ENCODE peak calls at places on chromosomes 13 and 19, in ten cellular contexts. One of them, this sample, is unnamed.

GRCh38 chr19:15265849-15266248 is 33.6 kb upstream of the EPHX3 start:
- DNase-seq in mesothelial cell of epicardium: no peak
- DNase-seq in GM13977: no peak
- DNase-seq in psoas muscle: peak
- DNase-seq in fibroblast of villous mesenchyme: peak
- DNase-seq in uterus: peak
- DNase-seq in B cell: no peak
- DNase-seq in upper lobe of right lung: peak
- DNase-seq in cardiac muscle cell: peak
- DNase-seq in MCF 10A: peak
- DNase-seq in this sample: no peak

GRCh38 chr19:29626386-29626785 is 20.3 kb downstream of the POP4 start:
- DNase-seq in mesothelial cell of epicardium: no peak
- DNase-seq in GM13977: no peak
- DNase-seq in psoas muscle: no peak
- DNase-seq in fibroblast of villous mesenchyme: no peak
- DNase-seq in uterus: no peak
- DNase-seq in B cell: no peak
- DNase-seq in upper lobe of right lung: no peak
- DNase-seq in cardiac muscle cell: no peak
- DNase-seq in MCF 10A: no peak
- DNase-seq in this sample: no peak

GRCh38 chr13:68987585-68987984 is 1120.0 kb upstream of the ATXN8OS start:
- DNase-seq in mesothelial cell of epicardium: no peak
- DNase-seq in GM13977: no peak
- DNase-seq in psoas muscle: no peak
- DNase-seq in fibroblast of villous mesenchyme: no peak
- DNase-seq in uterus: no peak
- DNase-seq in B cell: no peak
- DNase-seq in upper lobe of right lung: no peak
- DNase-seq in cardiac muscle cell: no peak
- DNase-seq in MCF 10A: no peak
- DNase-seq in this sample: no peak

GRCh38 chr19:11578342-11579142 is 1.1 kb upstream of the ACP5 start:
- DNase-seq in mesothelial cell of epicardium: no peak
- DNase-seq in GM13977: peak
- DNase-seq in psoas muscle: no peak
- DNase-seq in fibroblast of villous mesenchyme: peak
- DNase-seq in uterus: no peak
- DNase-seq in B cell: peak
- DNase-seq in upper lobe of right lung: peak
- DNase-seq in cardiac muscle cell: peak
- DNase-seq in MCF 10A: no peak
- DNase-seq in this sample: no peak

GRCh38 chr13:112859128-112859816 is 109.7 kb upstream of the MCF2L start:
- DNase-seq in mesothelial cell of epicardium: no peak
- DNase-seq in GM13977: no peak
- DNase-seq in psoas muscle: no peak
- DNase-seq in fibroblast of villous mesenchyme: no peak
- DNase-seq in uterus: no peak
- DNase-seq in B cell: no peak
- DNase-seq in upper lobe of right lung: peak
- DNase-seq in cardiac muscle cell: no peak
- DNase-seq in MCF 10A: no peak
- DNase-seq in this sample: no peak

GRCh38 chr13:77028202-77028601 is 1.2 kb upstream of the FBXL3 start:
- DNase-seq in mesothelial cell of epicardium: no peak
- DNase-seq in GM13977: no peak
- DNase-seq in psoas muscle: no peak
- DNase-seq in fibroblast of villous mesenchyme: no peak
- DNase-seq in uterus: peak
- DNase-seq in B cell: no peak
- DNase-seq in upper lobe of right lung: no peak
- DNase-seq in cardiac muscle cell: peak
- DNase-seq in MCF 10A: no peak
- DNase-seq in this sample: no peak

GRCh38 chr13:85332595-85332994 is 466.6 kb downstream of the SLITRK6 start:
- DNase-seq in mesothelial cell of epicardium: no peak
- DNase-seq in GM13977: no peak
- DNase-seq in psoas muscle: no peak
- DNase-seq in fibroblast of villous mesenchyme: no peak
- DNase-seq in uterus: no peak
- DNase-seq in B cell: no peak
- DNase-seq in upper lobe of right lung: no peak
- DNase-seq in cardiac muscle cell: no peak
- DNase-seq in MCF 10A: no peak
- DNase-seq in this sample: no peak

GRCh38 chr19:58033741-58034475 is at the start of gene ZSCAN1:
- DNase-seq in mesothelial cell of epicardium: peak
- DNase-seq in GM13977: no peak
- DNase-seq in psoas muscle: peak
- DNase-seq in fibroblast of villous mesenchyme: peak
- DNase-seq in uterus: peak
- DNase-seq in B cell: peak
- DNase-seq in upper lobe of right lung: no peak
- DNase-seq in cardiac muscle cell: peak
- DNase-seq in MCF 10A: no peak
- DNase-seq in this sample: peak

GRCh38 chr19:48678201-48678600 is 5.4 kb upstream of the NTN5 start:
- DNase-seq in mesothelial cell of epicardium: no peak
- DNase-seq in GM13977: no peak
- DNase-seq in psoas muscle: no peak
- DNase-seq in fibroblast of villous mesenchyme: no peak
- DNase-seq in uterus: no peak
- DNase-seq in B cell: no peak
- DNase-seq in upper lobe of right lung: no peak
- DNase-seq in cardiac muscle cell: no peak
- DNase-seq in MCF 10A: no peak
- DNase-seq in this sample: no peak

GRCh38 chr13:111947026-111947810 is 119.7 kb upstream of the SOX1 start:
- DNase-seq in mesothelial cell of epicardium: peak
- DNase-seq in GM13977: no peak
- DNase-seq in psoas muscle: no peak
- DNase-seq in fibroblast of villous mesenchyme: no peak
- DNase-seq in uterus: no peak
- DNase-seq in B cell: no peak
- DNase-seq in upper lobe of right lung: peak
- DNase-seq in cardiac muscle cell: no peak
- DNase-seq in MCF 10A: peak
- DNase-seq in this sample: no peak

GRCh38 chr19:42247631-42248199 is 5.3 kb upstream of the GSK3A start:
- DNase-seq in mesothelial cell of epicardium: no peak
- DNase-seq in GM13977: no peak
- DNase-seq in psoas muscle: no peak
- DNase-seq in fibroblast of villous mesenchyme: no peak
- DNase-seq in uterus: peak
- DNase-seq in B cell: no peak
- DNase-seq in upper lobe of right lung: no peak
- DNase-seq in cardiac muscle cell: no peak
- DNase-seq in MCF 10A: no peak
- DNase-seq in this sample: no peak

GRCh38 chr19:33298146-33298911 is 4.0 kb downstream of the CEBPA start:
- DNase-seq in mesothelial cell of epicardium: peak
- DNase-seq in GM13977: no peak
- DNase-seq in psoas muscle: no peak
- DNase-seq in fibroblast of villous mesenchyme: no peak
- DNase-seq in uterus: no peak
- DNase-seq in B cell: peak
- DNase-seq in upper lobe of right lung: peak
- DNase-seq in cardiac muscle cell: no peak
- DNase-seq in MCF 10A: peak
- DNase-seq in this sample: no peak

GRCh38 chr19:39409886-39410619 is 2.4 kb upstream of the PLEKHG2 start:
- DNase-seq in mesothelial cell of epicardium: no peak
- DNase-seq in GM13977: peak
- DNase-seq in psoas muscle: peak
- DNase-seq in fibroblast of villous mesenchyme: peak
- DNase-seq in uterus: peak
- DNase-seq in B cell: peak
- DNase-seq in upper lobe of right lung: peak
- DNase-seq in cardiac muscle cell: peak
- DNase-seq in MCF 10A: no peak
- DNase-seq in this sample: no peak

GRCh38 chr13:113195360-113195759 is 13.1 kb downstream of the PCID2 start:
- DNase-seq in mesothelial cell of epicardium: no peak
- DNase-seq in GM13977: no peak
- DNase-seq in psoas muscle: no peak
- DNase-seq in fibroblast of villous mesenchyme: no peak
- DNase-seq in uterus: no peak
- DNase-seq in B cell: no peak
- DNase-seq in upper lobe of right lung: no peak
- DNase-seq in cardiac muscle cell: no peak
- DNase-seq in MCF 10A: no peak
- DNase-seq in this sample: no peak

DNA sequence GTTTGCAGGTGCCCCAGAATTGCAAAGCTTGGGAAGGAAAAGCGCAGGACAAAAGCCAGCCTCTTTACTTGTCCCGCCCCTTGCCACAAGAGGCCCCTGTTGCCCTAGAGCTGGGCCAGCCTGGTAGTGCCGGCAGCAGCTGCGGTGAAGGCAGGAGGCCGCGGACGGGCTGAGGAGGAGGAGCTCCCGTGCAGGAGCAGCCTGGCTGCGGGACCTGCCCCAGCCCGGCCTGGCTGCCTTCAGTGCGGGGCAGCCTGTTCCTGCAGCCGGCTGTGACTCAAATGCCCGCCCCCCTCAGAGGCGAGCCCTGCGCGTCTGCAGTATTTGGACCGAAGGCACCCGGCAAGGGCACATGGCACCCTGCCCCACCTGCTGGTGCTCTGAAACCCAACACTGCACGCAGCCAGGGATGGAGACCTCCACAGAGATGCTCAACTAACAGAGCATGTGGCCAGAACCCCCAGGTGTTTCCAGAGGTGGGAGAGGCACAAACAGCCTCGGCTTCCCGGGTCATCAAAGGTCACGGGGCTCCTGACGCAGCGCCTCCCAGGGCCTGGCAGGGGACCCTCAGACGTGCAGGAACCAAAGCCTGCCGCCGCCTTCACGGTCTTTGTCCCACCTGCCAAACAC is 29.7 kb downstream of the NAXD start:
- DNase-seq in mesothelial cell of epicardium: no peak
- DNase-seq in GM13977: peak
- DNase-seq in psoas muscle: peak
- DNase-seq in fibroblast of villous mesenchyme: peak
- DNase-seq in uterus: no peak
- DNase-seq in B cell: peak
- DNase-seq in upper lobe of right lung: peak
- DNase-seq in cardiac muscle cell: peak
- DNase-seq in MCF 10A: no peak
- DNase-seq in this sample: no peak
- TF ChIP-seq CTCF in mesothelial cell of epicardium: no peak
- TF ChIP-seq CTCF in GM13977: peak
- TF ChIP-seq CTCF in psoas muscle: peak
- TF ChIP-seq CTCF in fibroblast of villous mesenchyme: peak
- TF ChIP-seq CTCF in uterus: no peak
- TF ChIP-seq CTCF in B cell: peak
- TF ChIP-seq CTCF in upper lobe of right lung: peak
- TF ChIP-seq CTCF in cardiac muscle cell: peak
- TF ChIP-seq CTCF in MCF 10A: no peak
- TF ChIP-seq CTCF in this sample: no peak

GRCh38 chr13:92967923-92968322 is 258.7 kb upstream of the GPC6 start:
- DNase-seq in mesothelial cell of epicardium: no peak
- DNase-seq in GM13977: no peak
- DNase-seq in psoas muscle: no peak
- DNase-seq in fibroblast of villous mesenchyme: peak
- DNase-seq in uterus: no peak
- DNase-seq in B cell: no peak
- DNase-seq in upper lobe of right lung: no peak
- DNase-seq in cardiac muscle cell: peak
- DNase-seq in MCF 10A: peak
- DNase-seq in this sample: no peak
- TF ChIP-seq CTCF in mesothelial cell of epicardium: no peak
- TF ChIP-seq CTCF in GM13977: no peak
- TF ChIP-seq CTCF in psoas muscle: no peak
- TF ChIP-seq CTCF in fibroblast of villous mesenchyme: peak
- TF ChIP-seq CTCF in uterus: no peak
- TF ChIP-seq CTCF in B cell: no peak
- TF ChIP-seq CTCF in upper lobe of right lung: no peak
- TF ChIP-seq CTCF in cardiac muscle cell: no peak
- TF ChIP-seq CTCF in MCF 10A: peak
- TF ChIP-seq CTCF in this sample: no peak

DNA sequence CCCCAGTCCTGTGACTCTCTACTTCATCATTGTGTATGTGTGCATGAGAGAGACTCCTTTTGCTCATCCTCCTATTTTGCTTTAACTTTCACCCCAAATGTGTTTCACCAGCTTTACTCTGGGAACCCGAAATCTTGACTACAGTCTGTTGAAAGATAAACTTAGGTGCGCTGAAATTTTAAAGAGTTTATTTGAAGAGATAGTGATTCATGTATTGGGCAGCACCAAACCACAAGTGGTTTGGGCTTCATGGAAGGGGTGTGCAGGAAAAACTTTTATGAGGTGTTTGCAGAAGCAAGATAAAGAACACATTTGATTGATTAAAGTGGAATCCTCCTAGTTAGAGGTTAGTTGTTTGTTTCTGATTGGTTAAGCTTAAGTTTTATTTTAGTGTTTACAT is 50.8 kb upstream of the RFC3 start:
- DNase-seq in mesothelial cell of epicardium: no peak
- DNase-seq in GM13977: no peak
- DNase-seq in psoas muscle: no peak
- DNase-seq in fibroblast of villous mesenchyme: peak
- DNase-seq in uterus: no peak
- DNase-seq in B cell: no peak
- DNase-seq in upper lobe of right lung: no peak
- DNase-seq in cardiac muscle cell: no peak
- DNase-seq in MCF 10A: no peak
- DNase-seq in this sample: no peak
- TF ChIP-seq CTCF in mesothelial cell of epicardium: no peak
- TF ChIP-seq CTCF in GM13977: no peak
- TF ChIP-seq CTCF in psoas muscle: no peak
- TF ChIP-seq CTCF in fibroblast of villous mesenchyme: no peak
- TF ChIP-seq CTCF in uterus: no peak
- TF ChIP-seq CTCF in B cell: no peak
- TF ChIP-seq CTCF in upper lobe of right lung: no peak
- TF ChIP-seq CTCF in cardiac muscle cell: no peak
- TF ChIP-seq CTCF in MCF 10A: no peak
- TF ChIP-seq CTCF in this sample: no peak

GRCh38 chr19:6126335-6126974 is 9.0 kb upstream of the ACSBG2 start:
- DNase-seq in mesothelial cell of epicardium: no peak
- DNase-seq in GM13977: peak
- DNase-seq in psoas muscle: no peak
- DNase-seq in fibroblast of villous mesenchyme: peak
- DNase-seq in uterus: no peak
- DNase-seq in B cell: no peak
- DNase-seq in upper lobe of right lung: no peak
- DNase-seq in cardiac muscle cell: peak
- DNase-seq in MCF 10A: peak
- DNase-seq in this sample: no peak
- TF ChIP-seq CTCF in mesothelial cell of epicardium: no peak
- TF ChIP-seq CTCF in GM13977: peak
- TF ChIP-seq CTCF in psoas muscle: peak
- TF ChIP-seq CTCF in fibroblast of villous mesenchyme: peak
- TF ChIP-seq CTCF in uterus: no peak
- TF ChIP-seq CTCF in B cell: no peak
- TF ChIP-seq CTCF in upper lobe of right lung: no peak
- TF ChIP-seq CTCF in cardiac muscle cell: peak
- TF ChIP-seq CTCF in MCF 10A: peak
- TF ChIP-seq CTCF in this sample: no peak